ENCODE peak calls at places on chromosomes 11 and 22, in nine cellular contexts. A, U, N, H, K, F, Z, O and X are unnamed samples.

GRCh38 chr22:23182289-23183106 is 2.2 kb downstream of the BCR start:
- DNase-seq in Z (peak; percentile 80), O (no peak), N (no peak), A (no peak), K (peak; percentile 42), U (no peak), H (peak; percentile 90), F (no peak), X (no peak)

GRCh38 chr11:61679301-61679700 is 890 bp upstream of the DAGLA start:
- DNase-seq in K (no peak), A (no peak), F (peak; percentile 44), O (no peak), H (peak; percentile 83), U (no peak), Z (no peak), N (no peak), X (no peak)

GRCh38 chr22:41826430-41827383 is 6.2 kb upstream of the SREBF2 start:
- DNase-seq in A (no peak), F (no peak), Z (no peak), K (no peak), U (peak; percentile 37), O (no peak), N (no peak), H (no peak), X (peak; percentile 62)

GRCh38 chr11:72519220-72519881 is 85.0 kb upstream of the CLPB start:
- DNase-seq in O (no peak), K (no peak), U (peak; percentile 18), H (peak; percentile 77), A (no peak), F (no peak), Z (no peak), N (no peak), X (no peak)

GRCh38 chr22:46241397-46242007 is 8.6 kb downstream of the CDPF1 start:
- DNase-seq in O (no peak), K (no peak), U (no peak), N (no peak), Z (no peak), A (no peak), H (no peak), F (no peak), X (no peak)

GRCh38 chr11:11179239-11179638 is 173.8 kb downstream of the CSNK2A3 start:
- DNase-seq in O (no peak), H (peak; percentile 87), F (no peak), Z (peak; percentile 75), U (peak; percentile 77), K (no peak), A (no peak), N (peak; percentile 89), X (no peak)

GRCh38 chr11:58199271-58199670 is 4.7 kb downstream of the OR1S2 start:
- DNase-seq in O (no peak), N (no peak), F (no peak), A (no peak), H (no peak), U (no peak), Z (no peak), K (no peak), X (no peak)

GRCh38 chr11:114774599-114775365 is 96.5 kb downstream of the NXPE2 start:
- DNase-seq in F (no peak), U (peak; percentile 38), H (peak; percentile 78), Z (peak; percentile 1), A (no peak), K (no peak), O (peak; percentile 82), N (no peak), X (no peak)

GRCh38 chr11:2843551-2843950 is 42.0 kb downstream of the CDKN1C start:
- DNase-seq in Z (no peak), A (no peak), K (no peak), F (no peak), N (no peak), O (no peak), U (no peak), H (no peak), X (no peak)

GRCh38 chr11:128232588-128232987 is 354.8 kb downstream of the ETS1 start:
- DNase-seq in A (no peak), N (no peak), K (no peak), F (no peak), O (no peak), U (no peak), Z (no peak), H (no peak), X (no peak)

GRCh38 chr22:24083361-24083760 is 72.3 kb downstream of the CABIN1 start:
- DNase-seq in U (no peak), K (no peak), N (no peak), Z (no peak), O (no peak), A (no peak), H (peak; percentile 45), F (no peak), X (no peak)

GRCh38 chr22:46561435-46561905 is 24.1 kb upstream of the CELSR1 start:
- DNase-seq in N (no peak), Z (peak; percentile 48), H (peak; percentile 80), O (no peak), F (no peak), U (no peak), A (no peak), K (no peak), X (peak; percentile 61)

GRCh38 chr11:61152816-61153592 is 8.2 kb downstream of the VPS37C start:
- DNase-seq in F (no peak), N (peak; percentile 27), K (no peak), H (peak; percentile 93), A (no peak), O (no peak), U (peak; percentile 50), Z (peak; percentile 84), X (no peak)

GRCh38 chr11:36619502-36619901 is 21.5 kb upstream of the RAG2 start:
- DNase-seq in N (peak; percentile 48), F (no peak), Z (no peak), O (no peak), K (no peak), H (no peak), U (no peak), A (no peak), X (no peak)

GRCh38 chr22:35140879-35141745 is 75.2 kb downstream of the ISX start:
- DNase-seq in Z (no peak), O (peak; percentile 47), F (no peak), U (no peak), H (peak; percentile 18), A (no peak), N (no peak), K (no peak), X (no peak)
- TF ChIP-seq CTCF in Z (no peak), O (peak; percentile 20), F (no peak), U (no peak), H (peak; percentile 17), A (no peak), N (no peak), K (no peak), X (no peak)

GRCh38 chr22:43244803-43245527 is 58.0 kb upstream of the TTLL12 start:
- DNase-seq in U (no peak), A (no peak), H (peak; percentile 89), N (no peak), O (no peak), Z (no peak), K (no peak), F (no peak), X (no peak)

GRCh38 chr22:43241699-43242386 is 54.9 kb upstream of the TTLL12 start:
- DNase-seq in U (no peak), Z (no peak), O (no peak), F (no peak), A (no peak), N (no peak), K (no peak), H (peak; percentile 75), X (no peak)

GRCh38 chr22:43243275-43243768 is 56.4 kb upstream of the TTLL12 start:
- DNase-seq in H (no peak), Z (no peak), K (no peak), U (no peak), N (no peak), A (no peak), F (no peak), O (no peak), X (no peak)

GRCh38 chr22:43242627-43243026 is 55.7 kb upstream of the TTLL12 start:
- DNase-seq in A (no peak), O (no peak), K (no peak), Z (no peak), U (no peak), H (peak; percentile 75), F (no peak), N (no peak), X (no peak)

DNA sequence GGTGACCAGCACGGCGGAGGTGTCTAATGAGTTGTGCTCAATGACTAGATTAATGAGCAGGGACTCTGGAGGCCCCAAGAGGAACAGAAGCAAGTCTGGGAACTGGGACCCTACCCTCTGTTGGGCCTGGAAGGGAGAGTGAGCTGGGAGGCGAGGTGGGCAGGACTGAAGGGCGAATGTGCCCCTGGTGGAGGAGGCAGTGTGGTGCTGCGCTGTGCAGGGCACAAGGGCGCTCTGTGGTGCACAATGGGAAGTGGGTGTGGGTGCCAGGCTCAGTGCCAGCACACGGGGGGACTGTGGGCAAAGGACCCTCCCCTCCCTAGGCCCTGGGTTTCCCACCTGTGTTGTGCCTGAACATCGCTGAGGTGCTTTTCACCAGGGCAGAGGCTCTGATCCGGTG is 57.5 kb upstream of the TTLL12 start:
- DNase-seq in K (no peak), O (no peak), U (no peak), N (no peak), A (no peak), H (no peak), Z (no peak), F (no peak), X (no peak)
- TF ChIP-seq CTCF in K (no peak), O (no peak), U (no peak), N (no peak), A (no peak), H (no peak), Z (no peak), F (no peak), X (no peak)

DNA sequence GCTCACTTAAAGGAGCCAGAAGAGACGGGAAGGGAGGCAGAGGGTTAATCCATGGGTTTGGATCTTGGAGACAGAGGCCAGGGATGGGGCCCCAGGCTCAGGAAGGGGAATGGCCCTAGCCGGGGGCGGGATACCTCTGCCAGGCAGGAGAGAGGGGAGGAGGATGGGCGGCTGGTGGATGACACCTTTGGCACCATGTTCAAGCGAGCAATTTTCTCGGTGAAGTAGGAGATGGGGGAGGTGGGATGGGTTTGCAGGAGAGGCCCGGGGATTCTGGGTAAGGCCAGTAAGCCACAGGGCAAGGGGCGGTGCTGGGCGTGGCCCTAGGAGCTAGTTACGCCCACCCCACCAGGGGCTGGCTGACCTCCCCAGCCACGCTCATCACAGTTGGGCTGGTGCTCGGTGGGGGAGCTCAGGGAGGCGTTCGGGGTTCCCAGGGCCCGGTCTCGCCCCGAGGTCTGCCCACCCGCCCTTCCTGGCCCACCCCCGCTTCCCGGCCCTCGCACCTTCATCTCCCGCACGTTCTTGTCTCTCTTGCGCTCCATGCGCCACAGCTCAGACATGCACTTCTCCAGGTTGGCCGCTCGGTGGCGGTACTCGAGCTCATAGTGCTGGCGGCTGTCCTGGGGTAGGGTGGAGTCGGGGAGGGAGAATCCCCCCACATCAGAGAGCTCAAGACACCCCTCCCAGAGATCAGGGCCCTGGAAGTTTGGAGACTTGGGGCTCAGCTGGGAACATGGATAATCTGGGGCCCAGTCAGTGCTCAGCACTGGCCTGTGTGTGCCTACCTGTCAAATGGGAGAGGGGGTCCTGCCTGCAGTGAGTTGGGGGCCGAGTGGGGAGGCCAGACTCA is 12.7 kb downstream of the BAIAP2L2 start:
- DNase-seq in K (no peak), O (peak; percentile 72), U (peak; percentile 29), A (no peak), N (no peak), Z (no peak), F (no peak), H (peak; percentile 79), X (peak; percentile 72)
- TF ChIP-seq CTCF in K (no peak), O (peak; percentile 75), U (peak; percentile 6), A (peak; percentile 39), N (peak; percentile 66), Z (peak; percentile 48), F (no peak), H (peak; percentile 27), X (peak; percentile 70)

GRCh38 chr11:440065-441042 is 1.5 kb downstream of the ANO9 start:
- DNase-seq in O (no peak), F (no peak), K (no peak), N (no peak), A (no peak), Z (peak; percentile 34), U (peak; percentile 13), H (no peak), X (no peak)
- TF ChIP-seq CTCF in O (no peak), F (no peak), K (no peak), N (peak; percentile 30), A (peak; percentile 16), Z (peak; percentile 23), U (no peak), H (peak; percentile 10), X (peak; percentile 31)